ENCODE peak calls at places on chromosomes 3 and 15, in six cellular contexts. S is coronary artery; A is endothelial cell; K is stimulated activated CD4-positive, alpha-beta T cell treated with anti-CD3 and anti-CD28 coated beads, Interleukin-12 subunit alpha, Interleukin-12 subunit beta, amount 100 ng/mL, for 48 hours; D is psoas muscle; Y is AG10803. N is an unnamed sample.
A peak's percentile ranks its signal among the peaks of the same experiment; 100 is the strongest.

GRCh38 chr15:82978438-82978837 is 7.6 kb upstream of the RAMAC start:
- DNase-seq in Y (no peak), A (no peak), D (no peak), S (no peak), K (no peak), N (no peak)

GRCh38 chr15:65951007-65951406 is 81.7 kb downstream of the RAB11A start:
- DNase-seq in K (no peak), Y (no peak), A (no peak), S (no peak), D (no peak), N (no peak)

GRCh38 chr15:69253156-69253555 is 45.6 kb upstream of the PAQR5 start:
- DNase-seq in K (no peak), D (no peak), Y (peak; percentile 57), A (no peak), S (no peak), N (no peak)

GRCh38 chr3:12194669-12195161 is 36.0 kb upstream of the TIMP4 start:
- DNase-seq in Y (peak; percentile 61), D (no peak), K (peak; percentile 24), S (no peak), A (no peak), N (no peak)

GRCh38 chr3:30751610-30752299 is 142.7 kb downstream of the GADL1 start:
- DNase-seq in Y (peak; percentile 32), K (peak; percentile 27), S (no peak), A (peak; percentile 68), D (no peak), N (peak; percentile 51)

GRCh38 chr3:51963951-51964451 is 3.3 kb downstream of the PCBP4 start:
- DNase-seq in D (peak; percentile 66), Y (no peak), S (no peak), K (no peak), A (no peak), N (no peak)

GRCh38 chr3:102511168-102511567 is 76.4 kb downstream of the ZPLD1 start:
- DNase-seq in D (no peak), S (no peak), A (no peak), K (no peak), Y (no peak), N (no peak)

GRCh38 chr3:31495971-31496370 is 36.8 kb upstream of the STT3B start:
- DNase-seq in S (no peak), A (no peak), Y (peak; percentile 49), K (no peak), D (no peak), N (no peak)

GRCh38 chr3:52458031-52458760 is 2.8 kb downstream of the NISCH start:
- DNase-seq in Y (no peak), K (no peak), S (no peak), D (no peak), A (no peak), N (no peak)

GRCh38 chr15:62648954-62649353 is 393.6 kb upstream of the TPM1 start:
- DNase-seq in S (no peak), D (no peak), K (no peak), A (no peak), Y (no peak), N (no peak)

GRCh38 chr15:38205502-38206235 is 47.0 kb upstream of the SPRED1 start:
- DNase-seq in D (no peak), Y (no peak), S (no peak), K (no peak), A (no peak), N (no peak)